ENCODE peak calls at places on chromosome 9, in four cellular contexts. One of them, this sample, is unnamed.

GRCh38 chr9:133356391-133357091 is at the start of the genes SURF1 and SURF2:
- DNase-seq in left ventricle myocardium inferior: peak; percentile 91
- DNase-seq in pulmonary artery endothelial cell: no peak
- DNase-seq in stimulated activated CD8-positive, alpha-beta memory T cell treated with anti-CD3 and anti-CD28 coated beads, Interleukin-15, amount 100 ng/mL, for 24 hours: peak; percentile 84
- DNase-seq in this sample: peak; percentile 96

GRCh38 chr9:78575791-78576190 is 278.9 kb downstream of the PSAT1 start:
- DNase-seq in left ventricle myocardium inferior: no peak
- DNase-seq in pulmonary artery endothelial cell: no peak
- DNase-seq in stimulated activated CD8-positive, alpha-beta memory T cell treated with anti-CD3 and anti-CD28 coated beads, Interleukin-15, amount 100 ng/mL, for 24 hours: no peak
- DNase-seq in this sample: no peak

GRCh38 chr9:136400038-136400834 is at the start of gene SNAPC4:
- DNase-seq in left ventricle myocardium inferior: peak; percentile 84
- DNase-seq in pulmonary artery endothelial cell: peak; percentile 48
- DNase-seq in stimulated activated CD8-positive, alpha-beta memory T cell treated with anti-CD3 and anti-CD28 coated beads, Interleukin-15, amount 100 ng/mL, for 24 hours: peak; percentile 76
- DNase-seq in this sample: peak; percentile 96

GRCh38 chr9:105693435-105694275 is 686 bp upstream of the TMEM38B start:
- DNase-seq in left ventricle myocardium inferior: no peak
- DNase-seq in pulmonary artery endothelial cell: no peak
- DNase-seq in stimulated activated CD8-positive, alpha-beta memory T cell treated with anti-CD3 and anti-CD28 coated beads, Interleukin-15, amount 100 ng/mL, for 24 hours: no peak
- DNase-seq in this sample: no peak

GRCh38 chr9:26054600-26055516 is 376.6 kb upstream of the TUSC1 start:
- DNase-seq in left ventricle myocardium inferior: no peak
- DNase-seq in pulmonary artery endothelial cell: no peak
- DNase-seq in stimulated activated CD8-positive, alpha-beta memory T cell treated with anti-CD3 and anti-CD28 coated beads, Interleukin-15, amount 100 ng/mL, for 24 hours: no peak
- DNase-seq in this sample: no peak

GRCh38 chr9:84513473-84513872 is 156.1 kb upstream of the NTRK2 start:
- DNase-seq in left ventricle myocardium inferior: no peak
- DNase-seq in pulmonary artery endothelial cell: no peak
- DNase-seq in stimulated activated CD8-positive, alpha-beta memory T cell treated with anti-CD3 and anti-CD28 coated beads, Interleukin-15, amount 100 ng/mL, for 24 hours: no peak
- DNase-seq in this sample: no peak

GRCh38 chr9:73816905-73817304 is 665.2 kb downstream of the ANXA1 start:
- DNase-seq in left ventricle myocardium inferior: no peak
- DNase-seq in pulmonary artery endothelial cell: no peak
- DNase-seq in stimulated activated CD8-positive, alpha-beta memory T cell treated with anti-CD3 and anti-CD28 coated beads, Interleukin-15, amount 100 ng/mL, for 24 hours: no peak
- DNase-seq in this sample: no peak

GRCh38 chr9:129964901-129965734 is 77.9 kb downstream of the FNBP1 start:
- DNase-seq in left ventricle myocardium inferior: no peak
- DNase-seq in pulmonary artery endothelial cell: no peak
- DNase-seq in stimulated activated CD8-positive, alpha-beta memory T cell treated with anti-CD3 and anti-CD28 coated beads, Interleukin-15, amount 100 ng/mL, for 24 hours: no peak
- DNase-seq in this sample: no peak

GRCh38 chr9:72526901-72527800 is 5.7 kb downstream of the TMC1 start:
- DNase-seq in left ventricle myocardium inferior: peak; percentile 42
- DNase-seq in pulmonary artery endothelial cell: peak; percentile 93
- DNase-seq in stimulated activated CD8-positive, alpha-beta memory T cell treated with anti-CD3 and anti-CD28 coated beads, Interleukin-15, amount 100 ng/mL, for 24 hours: peak; percentile 17
- DNase-seq in this sample: peak; percentile 86

GRCh38 chr9:85925493-85925892 is 15.5 kb upstream of the NAA35 start:
- DNase-seq in left ventricle myocardium inferior: no peak
- DNase-seq in pulmonary artery endothelial cell: no peak
- DNase-seq in stimulated activated CD8-positive, alpha-beta memory T cell treated with anti-CD3 and anti-CD28 coated beads, Interleukin-15, amount 100 ng/mL, for 24 hours: no peak
- DNase-seq in this sample: no peak

GRCh38 chr9:77759391-77759790 is 111.3 kb upstream of the GNA14 start:
- DNase-seq in left ventricle myocardium inferior: no peak
- DNase-seq in pulmonary artery endothelial cell: no peak
- DNase-seq in stimulated activated CD8-positive, alpha-beta memory T cell treated with anti-CD3 and anti-CD28 coated beads, Interleukin-15, amount 100 ng/mL, for 24 hours: no peak
- DNase-seq in this sample: no peak

GRCh38 chr9:136255166-136255538 is 9.5 kb upstream of the QSOX2 start:
- DNase-seq in left ventricle myocardium inferior: no peak
- DNase-seq in pulmonary artery endothelial cell: no peak
- DNase-seq in stimulated activated CD8-positive, alpha-beta memory T cell treated with anti-CD3 and anti-CD28 coated beads, Interleukin-15, amount 100 ng/mL, for 24 hours: no peak
- DNase-seq in this sample: peak; percentile 65